ENCODE peak calls at places on chromosomes 6 and 20, in seven cellular contexts. G is AG09309, U is DND-41, X is GM13977, F is cardiac fibroblast, E is neural progenitor cell, C is cardiac muscle cell. V is an unnamed sample.

GRCh38 chr6:25511386-25511785 is 140.6 kb upstream of the SCGN start:
- DNase-seq in G (no peak), U (no peak), X (no peak), F (peak), E (no peak), C (no peak), V (no peak)

GRCh38 chr20:36543187-36544133 is 2.1 kb downstream of the MYL9 start:
- DNase-seq in G (no peak), U (no peak), X (no peak), F (peak), E (no peak), C (no peak), V (no peak)

GRCh38 chr6:130943738-130944137 is 116.5 kb downstream of the SMLR1 start:
- DNase-seq in G (no peak), U (no peak), X (no peak), F (no peak), E (no peak), C (peak), V (no peak)

GRCh38 chr6:89689732-89690131 is 51.2 kb upstream of the LYRM2 start:
- DNase-seq in G (no peak), U (no peak), X (no peak), F (no peak), E (peak), C (no peak), V (no peak)

GRCh38 chr6:113078791-113079190 is 731.7 kb downstream of the RFPL4B start:
- DNase-seq in G (no peak), U (no peak), X (no peak), F (no peak), E (no peak), C (no peak), V (no peak)

GRCh38 chr6:40472354-40472753 is 114.8 kb downstream of the LRFN2 start:
- DNase-seq in G (no peak), U (peak), X (no peak), F (no peak), E (no peak), C (no peak), V (no peak)

GRCh38 chr20:57509665-57510237 is 15.2 kb downstream of the CTCFL start:
- DNase-seq in G (no peak), U (no peak), X (no peak), F (peak), E (peak), C (peak), V (peak)

GRCh38 chr6:43665376-43665775 is 20.5 kb downstream of the RSPH9 start:
- DNase-seq in G (no peak), U (no peak), X (no peak), F (peak), E (no peak), C (no peak), V (no peak)

GRCh38 chr6:158630944-158631616 is 13.5 kb downstream of the DYNLT1 start:
- DNase-seq in G (no peak), U (no peak), X (no peak), F (peak), E (no peak), C (no peak), V (no peak)

GRCh38 chr6:44217332-44218143 is 812 bp downstream of the MYMX start:
- DNase-seq in G (no peak), U (no peak), X (peak), F (no peak), E (peak), C (no peak), V (no peak)

GRCh38 chr6:130118236-130118635 is 99.9 kb downstream of the L3MBTL3 start:
- DNase-seq in G (no peak), U (no peak), X (no peak), F (no peak), E (no peak), C (no peak), V (no peak)

GRCh38 chr6:133130863-133131262 is 110.3 kb upstream of the EYA4 start:
- DNase-seq in G (no peak), U (no peak), X (no peak), F (peak), E (no peak), C (no peak), V (no peak)

GRCh38 chr6:170497845-170498281 is 55.2 kb downstream of the PSMB1 start:
- DNase-seq in G (no peak), U (no peak), X (no peak), F (no peak), E (peak), C (peak), V (no peak)

GRCh38 chr20:32672315-32672981 is 1.3 kb downstream of the C20orf203 start:
- DNase-seq in G (no peak), U (peak), X (no peak), F (no peak), E (no peak), C (no peak), V (peak)

DNA sequence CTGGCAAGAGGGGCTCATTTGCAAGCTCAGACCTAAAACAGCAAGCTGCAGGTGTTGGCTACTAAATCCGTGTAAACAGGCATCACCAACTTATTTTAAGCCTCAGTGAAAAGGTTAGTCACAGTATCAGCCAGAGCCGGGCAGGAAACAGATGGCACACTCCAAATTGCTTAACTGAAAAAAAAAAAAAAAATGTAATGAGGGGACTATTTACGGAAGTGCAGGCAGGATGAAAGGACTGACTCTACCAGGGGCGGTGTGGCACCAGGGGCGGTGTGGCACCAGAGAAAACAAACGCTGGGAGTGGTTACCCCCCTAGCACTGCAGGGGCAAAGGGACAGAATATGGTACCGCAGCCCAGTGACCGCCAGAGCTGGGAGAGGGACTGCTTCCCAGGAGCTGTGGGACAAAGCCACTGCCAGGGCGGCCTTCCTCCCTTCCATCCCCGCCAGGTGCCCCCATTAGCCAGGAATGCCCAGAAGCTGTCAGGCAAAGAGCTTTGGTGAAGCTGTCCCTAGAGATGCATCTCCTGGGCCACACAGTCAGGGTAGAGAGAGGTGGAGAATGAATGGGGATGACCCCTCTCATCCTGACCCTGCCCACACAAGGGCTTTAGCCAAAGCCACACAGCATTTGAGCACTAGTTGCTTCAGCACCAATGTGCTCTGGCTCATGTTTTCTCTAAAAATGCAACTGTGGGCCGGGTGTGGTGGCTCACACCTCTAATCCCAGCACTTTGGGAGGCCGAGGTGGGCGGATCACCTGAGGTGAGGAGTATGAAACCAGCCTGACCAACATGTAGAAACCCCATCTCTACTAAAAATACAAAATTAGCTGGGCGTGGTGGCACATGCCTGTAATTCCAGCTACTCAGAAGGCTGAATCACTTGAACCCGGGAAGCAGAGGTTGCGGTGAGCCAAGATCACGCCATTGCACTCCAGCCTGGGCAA is 39.6 kb upstream of the GFOD1 start:
- DNase-seq in G (no peak), U (peak), X (peak), F (peak), E (no peak), C (no peak), V (peak)
- TF ChIP-seq CTCF in G (no peak), U (peak), X (no peak), F (no peak), E (no peak), C (no peak), V (no peak)

GRCh38 chr6:1479095-1479494 is 89.7 kb downstream of the FOXF2 start:
- DNase-seq in G (peak), U (no peak), X (no peak), F (peak), E (no peak), C (no peak), V (no peak)
- TF ChIP-seq CTCF in G (peak), U (no peak), X (no peak), F (peak), E (no peak), C (peak), V (no peak)

GRCh38 chr6:23547851-23548250 is 578.2 kb upstream of the NRSN1 start:
- DNase-seq in G (no peak), U (no peak), X (no peak), F (no peak), E (peak), C (peak), V (no peak)
- TF ChIP-seq CTCF in G (no peak), U (no peak), X (no peak), F (no peak), E (peak), C (no peak), V (no peak)

GRCh38 chr20:50237349-50237748 is 46.7 kb downstream of the CEBPB start:
- DNase-seq in G (no peak), U (no peak), X (no peak), F (no peak), E (no peak), C (no peak), V (no peak)

GRCh38 chr20:50234288-50234687 is 43.7 kb downstream of the CEBPB start:
- DNase-seq in G (no peak), U (no peak), X (no peak), F (no peak), E (no peak), C (no peak), V (no peak)

GRCh38 chr20:50242178-50242514 is 51.5 kb downstream of the CEBPB start:
- DNase-seq in G (no peak), U (no peak), X (no peak), F (no peak), E (no peak), C (no peak), V (no peak)

GRCh38 chr20:50240092-50240491 is 49.5 kb downstream of the CEBPB start:
- DNase-seq in G (no peak), U (no peak), X (no peak), F (no peak), E (no peak), C (no peak), V (no peak)

GRCh38 chr20:50238081-50238800 is 47.6 kb downstream of the CEBPB start:
- DNase-seq in G (no peak), U (no peak), X (no peak), F (no peak), E (no peak), C (no peak), V (no peak)
- TF ChIP-seq CTCF in G (no peak), U (no peak), X (no peak), F (no peak), E (no peak), C (no peak), V (no peak)

GRCh38 chr20:31664696-31665354 is 27.1 kb downstream of the COX4I2 start:
- DNase-seq in G (no peak), U (no peak), X (no peak), F (no peak), E (no peak), C (no peak), V (no peak)

GRCh38 chr20:31661625-31662371 is 24.1 kb downstream of the COX4I2 start:
- DNase-seq in G (no peak), U (peak), X (peak), F (peak), E (peak), C (peak), V (peak)

GRCh38 chr20:31663838-31664695 is 26.4 kb downstream of the COX4I2 start:
- DNase-seq in G (no peak), U (no peak), X (no peak), F (no peak), E (no peak), C (no peak), V (peak)

GRCh38 chr20:31663524-31663837 is 25.8 kb downstream of the COX4I2 start:
- DNase-seq in G (no peak), U (no peak), X (no peak), F (no peak), E (no peak), C (no peak), V (no peak)

GRCh38 chr20:31662372-31662854 is 24.7 kb downstream of the COX4I2 start:
- DNase-seq in G (no peak), U (no peak), X (no peak), F (no peak), E (no peak), C (no peak), V (no peak)
- TF ChIP-seq CTCF in G (no peak), U (no peak), X (no peak), F (no peak), E (no peak), C (no peak), V (no peak)

DNA sequence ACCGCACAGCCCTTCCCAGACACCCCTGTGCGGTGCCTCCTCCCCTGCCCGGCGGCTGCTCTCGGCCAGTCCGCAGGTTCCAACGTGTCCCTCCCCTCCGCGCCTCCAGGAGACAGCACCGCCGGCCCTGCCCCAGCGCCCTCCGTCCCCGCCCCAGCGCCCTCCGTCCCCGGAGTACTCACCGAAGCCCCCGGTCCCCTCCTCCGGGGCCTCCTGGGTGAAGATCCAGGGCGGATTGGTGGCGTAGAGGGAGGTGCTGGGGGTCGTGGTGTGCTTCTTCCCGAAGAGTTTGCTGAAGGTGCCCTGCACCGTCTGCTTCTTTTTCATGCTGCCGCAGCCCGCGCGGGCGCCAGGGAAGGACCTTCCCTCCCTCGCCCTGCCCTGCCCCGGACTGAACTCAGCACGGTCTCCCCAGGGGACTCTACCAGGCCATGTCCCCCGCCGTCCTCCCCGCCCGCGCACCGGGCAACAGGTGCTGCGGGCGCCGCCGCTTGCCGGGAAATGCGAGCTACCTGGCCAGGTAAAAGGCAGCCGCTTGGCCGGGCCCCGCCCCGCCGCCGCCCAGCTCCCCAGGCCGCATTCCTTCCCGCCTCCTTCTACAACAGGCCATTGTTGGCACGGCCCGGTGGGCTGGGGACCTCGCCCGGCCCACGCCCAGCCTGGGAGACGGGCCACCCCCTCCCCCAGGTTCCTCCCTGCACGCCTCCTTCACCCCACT is at the start of gene C6orf132:
- DNase-seq in G (no peak), U (no peak), X (no peak), F (no peak), E (peak), C (peak), V (peak)
- TF ChIP-seq CTCF in G (no peak), U (no peak), X (no peak), F (no peak), E (peak), C (no peak), V (no peak)

V was measured in activated CD8-positive, alpha-beta T cell treated with anti-CD3 and anti-CD28 coated beads for 36 hours.